ENCODE peak calls at places on chromosomes 2 and 18, in five cellular contexts. S, B, O, L and G are unnamed samples.

GRCh38 chr18:49319590-49319989 is 140.9 kb downstream of the DYM start:
- DNase-seq in S (no peak), B (no peak), O (no peak), L (no peak), G (no peak)

GRCh38 chr2:21118302-21118920 is 5.4 kb upstream of the TDRD15 start:
- DNase-seq in S (peak; percentile 27), B (peak; percentile 19), O (peak; percentile 19), L (no peak), G (no peak)

GRCh38 chr2:56515399-56515798 is 331.6 kb downstream of the CCDC85A start:
- DNase-seq in S (no peak), B (no peak), O (no peak), L (no peak), G (no peak)

GRCh38 chr2:45004569-45005181 is 4.6 kb downstream of the SIX2 start:
- DNase-seq in S (no peak), B (peak; percentile 10), O (peak; percentile 21), L (no peak), G (no peak)

GRCh38 chr2:216739035-216739434 is 43.7 kb upstream of the IGFBP5 start:
- DNase-seq in S (no peak), B (no peak), O (no peak), L (no peak), G (no peak)

GRCh38 chr2:240369725-240370585 is 65.5 kb upstream of the GPC1 start:
- DNase-seq in S (peak; percentile 97), B (peak; percentile 75), O (peak; percentile 78), L (peak; percentile 76), G (peak; percentile 95)

GRCh38 chr18:79420033-79420745 is 24.5 kb downstream of the NFATC1 start:
- DNase-seq in S (no peak), B (no peak), O (no peak), L (no peak), G (no peak)

GRCh38 chr2:43223412-43224040 is 2.9 kb downstream of the ZFP36L2 start:
- DNase-seq in S (no peak), B (peak; percentile 52), O (peak; percentile 57), L (no peak), G (no peak)

GRCh38 chr2:96142217-96143113 is 2.8 kb downstream of the DUSP2 start:
- DNase-seq in S (no peak), B (no peak), O (no peak), L (no peak), G (no peak)

GRCh38 chr18:44625367-44625766 is 55.3 kb upstream of the SETBP1 start:
- DNase-seq in S (no peak), B (no peak), O (no peak), L (no peak), G (no peak)

GRCh38 chr2:43132523-43133301 is 93.7 kb downstream of the ZFP36L2 start:
- DNase-seq in S (no peak), B (no peak), O (no peak), L (no peak), G (no peak)

GRCh38 chr2:33372940-33373553 is 103.4 kb upstream of the RASGRP3 start:
- DNase-seq in S (no peak), B (peak; percentile 55), O (peak; percentile 47), L (no peak), G (no peak)

GRCh38 chr2:26757873-26758789 is 6.0 kb upstream of the SLC35F6 start:
- DNase-seq in S (peak; percentile 49), B (peak; percentile 99), O (peak; percentile 99), L (peak; percentile 96), G (peak; percentile 97)

GRCh38 chr2:207448006-207448405 is 81.8 kb upstream of the CREB1 start:
- DNase-seq in S (no peak), B (no peak), O (no peak), L (no peak), G (no peak)

GRCh38 chr2:84314901-84315330 is 144.2 kb downstream of the SUCLG1 start:
- DNase-seq in S (peak; percentile 45), B (peak; percentile 84), O (peak; percentile 86), L (peak; percentile 31), G (peak; percentile 41)

GRCh38 chr2:236535024-236535423 is 34.6 kb upstream of the ACKR3 start:
- DNase-seq in S (no peak), B (peak; percentile 35), O (peak; percentile 90), L (no peak), G (peak; percentile 29)

GRCh38 chr2:120343433-120344105 is 2.4 kb upstream of the INHBB start:
- DNase-seq in S (peak; percentile 83), B (peak; percentile 80), O (peak; percentile 90), L (peak; percentile 17), G (peak; percentile 26)
- H3K4me3 ChIP-seq in S (peak overlapping the region; percentile 63), B (no peak overlapping the region), O (no peak overlapping the region), L (peak overlapping the region; percentile 23), G (no peak overlapping the region)

GRCh38 chr18:74175658-74176057 is 27.3 kb downstream of the TIMM21 start:
- DNase-seq in S (no peak), B (no peak), O (no peak), L (no peak), G (no peak)

GRCh38 chr18:74166397-74166796 is 18.1 kb downstream of the TIMM21 start:
- DNase-seq in S (no peak), B (peak; percentile 11), O (no peak), L (no peak), G (no peak)

GRCh38 chr18:74172697-74173433 is 24.5 kb downstream of the TIMM21 start:
- DNase-seq in S (no peak), B (no peak), O (no peak), L (no peak), G (no peak)

GRCh38 chr18:74173434-74173750 is 25.1 kb downstream of the TIMM21 start:
- DNase-seq in S (no peak), B (no peak), O (no peak), L (no peak), G (no peak)

GRCh38 chr18:74171910-74172606 is 23.7 kb downstream of the TIMM21 start:
- DNase-seq in S (no peak), B (no peak), O (peak; percentile 6), L (no peak), G (no peak)
- H3K4me3 ChIP-seq in S (no peak overlapping the region), B (no peak overlapping the region), O (no peak overlapping the region), L (no peak overlapping the region), G (no peak overlapping the region)

GRCh38 chr2:220555961-220556360 is 928.5 kb downstream of the SLC4A3 start:
- DNase-seq in S (no peak), B (peak; percentile 11), O (no peak), L (no peak), G (no peak)

GRCh38 chr2:220556658-220557057 is 929.2 kb downstream of the SLC4A3 start:
- DNase-seq in S (no peak), B (peak; percentile 36), O (peak; percentile 39), L (peak; percentile 24), G (no peak)

GRCh38 chr2:220550995-220551702 is 923.7 kb downstream of the SLC4A3 start:
- DNase-seq in S (no peak), B (no peak), O (no peak), L (no peak), G (no peak)

DNA sequence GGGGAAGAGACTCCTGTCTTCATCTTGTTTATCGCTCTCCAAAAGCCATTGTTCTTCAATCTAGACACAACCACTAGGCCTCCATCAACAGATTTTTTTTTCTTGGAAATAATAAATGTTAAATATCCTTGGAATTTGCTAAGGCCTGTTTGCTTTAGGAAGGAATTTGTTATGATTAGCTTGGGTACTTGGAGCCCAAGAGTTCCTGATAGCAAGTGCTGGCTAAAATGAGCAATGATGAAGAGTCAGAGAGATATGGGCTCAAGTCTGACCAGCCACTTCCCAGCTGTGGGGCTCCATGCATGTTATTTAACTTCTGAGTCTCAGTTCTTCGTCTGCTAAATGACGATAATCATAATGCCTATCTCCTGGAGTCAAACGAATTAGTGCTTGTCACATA is 925.7 kb downstream of the SLC4A3 start:
- DNase-seq in S (no peak), B (peak; percentile 10), O (peak; percentile 13), L (peak; percentile 34), G (no peak)
- H3K4me3 ChIP-seq in S (no peak overlapping the region), B (no peak overlapping the region), O (no peak overlapping the region), L (no peak overlapping the region), G (no peak overlapping the region)

GRCh38 chr18:74315464-74316256 is at the start of gene C18orf63:
- DNase-seq in S (no peak), B (no peak), O (no peak), L (no peak), G (no peak)
- H3K4me3 ChIP-seq in S (no peak within 1 kb of the TSS), B (no peak within 1 kb of the TSS), O (no peak within 1 kb of the TSS), L (no peak within 1 kb of the TSS), G (no peak within 1 kb of the TSS)

GRCh38 chr2:172080641-172081230 is 4.6 kb upstream of the DLX1 start:
- DNase-seq in S (no peak), B (no peak), O (no peak), L (no peak), G (no peak)
- H3K4me3 ChIP-seq in S (no peak overlapping the region), B (no peak overlapping the region), O (no peak overlapping the region), L (no peak overlapping the region), G (no peak overlapping the region)

GRCh38 chr2:235347691-235348090 is 146.2 kb upstream of the AGAP1 start:
- DNase-seq in S (no peak), B (peak; percentile 53), O (peak; percentile 73), L (peak; percentile 36), G (peak; percentile 48)
- H3K4me3 ChIP-seq in S (no peak overlapping the region), B (no peak overlapping the region), O (no peak overlapping the region), L (no peak overlapping the region), G (no peak overlapping the region)

GRCh38 chr2:205682239-205683021 is at the start of gene NRP2:
- DNase-seq in S (peak; percentile 41), B (peak; percentile 88), O (peak; percentile 91), L (no peak), G (no peak)

GRCh38 chr2:205684871-205685313 is 2.6 kb downstream of the NRP2 start:
- DNase-seq in S (no peak), B (peak; percentile 24), O (peak; percentile 41), L (no peak), G (no peak)

GRCh38 chr2:205683179-205683978 is 1.1 kb downstream of the NRP2 start:
- DNase-seq in S (no peak), B (peak; percentile 76), O (peak; percentile 75), L (no peak), G (no peak)

GRCh38 chr2:205685314-205686230 is 3.3 kb downstream of the NRP2 start:
- DNase-seq in S (no peak), B (peak; percentile 47), O (peak; percentile 68), L (no peak), G (no peak)

GRCh38 chr2:205683991-205684390 is 1.7 kb downstream of the NRP2 start:
- DNase-seq in S (no peak), B (no peak), O (no peak), L (no peak), G (no peak)
- H3K4me3 ChIP-seq in S (peak overlapping the region; percentile 45), B (peak overlapping the region; percentile 58), O (peak overlapping the region; percentile 69), L (peak overlapping the region; percentile 85), G (peak overlapping the region; percentile 67)

DNA sequence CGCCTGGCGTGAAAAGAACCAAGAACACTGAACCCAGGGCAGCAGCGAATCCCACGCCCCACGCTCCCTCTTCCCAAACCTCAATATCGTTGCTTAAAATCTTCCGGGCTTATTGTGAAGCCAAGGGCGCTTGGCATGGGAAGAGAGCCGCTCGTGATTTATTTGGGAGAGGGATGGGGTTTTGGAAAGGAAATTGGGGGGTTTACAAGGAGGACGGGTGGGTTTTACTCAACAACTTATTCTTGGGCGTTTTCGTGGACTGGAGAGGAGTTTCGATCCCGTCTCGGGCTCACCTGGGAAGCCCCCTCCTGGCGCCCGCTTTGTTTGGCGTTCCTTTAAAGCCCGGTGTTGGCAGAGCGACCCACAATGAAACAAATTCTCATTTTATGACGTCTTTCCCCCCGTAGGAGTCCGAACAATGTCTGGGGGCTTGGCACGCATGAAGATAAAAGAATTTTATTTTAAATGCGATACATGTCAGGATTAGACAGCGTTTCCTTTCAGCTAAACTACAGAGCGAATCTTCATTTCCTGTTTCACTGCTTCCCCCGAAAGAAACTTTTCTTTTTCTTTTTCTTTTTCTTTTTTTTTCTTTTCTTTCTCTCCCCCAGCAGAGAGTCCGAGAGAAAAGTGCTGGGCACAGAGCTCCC is 135.3 kb downstream of the INSIG2 start:
- DNase-seq in S (no peak), B (no peak), O (peak; percentile 1), L (no peak), G (no peak)
- H3K4me3 ChIP-seq in S (peak overlapping the region; percentile 59), B (peak overlapping the region; percentile 40), O (peak overlapping the region; percentile 28), L (peak overlapping the region; percentile 51), G (peak overlapping the region; percentile 19)